ENCODE peak calls at places on chromosomes 2 and 18, in nine cellular contexts. One of them, this sample, is unnamed.

GRCh38 chr2:204576580-204576979 is 31.3 kb downstream of the PARD3B start:
- DNase-seq in effector memory CD8-positive, alpha-beta T cell: no peak
- DNase-seq in activated naive CD4-positive, alpha-beta T cell: no peak
- DNase-seq in mesendoderm: no peak
- DNase-seq in right lobe of liver: no peak
- DNase-seq in MCF 10A: no peak
- DNase-seq in astrocyte of the cerebellum: no peak
- DNase-seq in T-helper 2 cell: no peak
- DNase-seq in effector CD8-positive, alpha-beta T cell: no peak
- DNase-seq in this sample: no peak

GRCh38 chr2:73494031-73494430 is 108.4 kb downstream of the ALMS1 start:
- DNase-seq in activated naive CD4-positive, alpha-beta T cell: no peak
- DNase-seq in right lobe of liver: no peak
- DNase-seq in astrocyte of the cerebellum: no peak
- DNase-seq in effector CD8-positive, alpha-beta T cell: no peak
- DNase-seq in mesendoderm: peak; percentile 88
- DNase-seq in MCF 10A: peak; percentile 10
- DNase-seq in effector memory CD8-positive, alpha-beta T cell: no peak
- DNase-seq in T-helper 2 cell: no peak
- DNase-seq in this sample: no peak

GRCh38 chr2:128584296-128584900 is 265.7 kb upstream of the HS6ST1 start:
- DNase-seq in right lobe of liver: no peak
- DNase-seq in astrocyte of the cerebellum: peak; percentile 45
- DNase-seq in activated naive CD4-positive, alpha-beta T cell: no peak
- DNase-seq in MCF 10A: no peak
- DNase-seq in mesendoderm: no peak
- DNase-seq in T-helper 2 cell: no peak
- DNase-seq in effector memory CD8-positive, alpha-beta T cell: no peak
- DNase-seq in effector CD8-positive, alpha-beta T cell: no peak
- DNase-seq in this sample: no peak

GRCh38 chr18:74303936-74304335 is 11.7 kb upstream of the C18orf63 start:
- DNase-seq in mesendoderm: no peak
- DNase-seq in astrocyte of the cerebellum: no peak
- DNase-seq in MCF 10A: no peak
- DNase-seq in effector CD8-positive, alpha-beta T cell: no peak
- DNase-seq in right lobe of liver: no peak
- DNase-seq in T-helper 2 cell: no peak
- DNase-seq in activated naive CD4-positive, alpha-beta T cell: no peak
- DNase-seq in effector memory CD8-positive, alpha-beta T cell: no peak
- DNase-seq in this sample: no peak

GRCh38 chr2:86062043-86062442 is 43.6 kb downstream of the POLR1A start:
- DNase-seq in right lobe of liver: no peak
- DNase-seq in T-helper 2 cell: no peak
- DNase-seq in MCF 10A: peak; percentile 50
- DNase-seq in effector memory CD8-positive, alpha-beta T cell: no peak
- DNase-seq in effector CD8-positive, alpha-beta T cell: no peak
- DNase-seq in mesendoderm: no peak
- DNase-seq in activated naive CD4-positive, alpha-beta T cell: no peak
- DNase-seq in astrocyte of the cerebellum: no peak
- DNase-seq in this sample: no peak

GRCh38 chr2:198863655-198864054 is 594.1 kb downstream of the SATB2 start:
- DNase-seq in right lobe of liver: no peak
- DNase-seq in effector memory CD8-positive, alpha-beta T cell: no peak
- DNase-seq in T-helper 2 cell: no peak
- DNase-seq in effector CD8-positive, alpha-beta T cell: no peak
- DNase-seq in activated naive CD4-positive, alpha-beta T cell: no peak
- DNase-seq in MCF 10A: no peak
- DNase-seq in astrocyte of the cerebellum: no peak
- DNase-seq in mesendoderm: no peak
- DNase-seq in this sample: no peak

GRCh38 chr18:48840491-48840877 is 110.3 kb downstream of the SMAD7 start:
- DNase-seq in T-helper 2 cell: no peak
- DNase-seq in effector CD8-positive, alpha-beta T cell: no peak
- DNase-seq in astrocyte of the cerebellum: no peak
- DNase-seq in right lobe of liver: no peak
- DNase-seq in activated naive CD4-positive, alpha-beta T cell: no peak
- DNase-seq in MCF 10A: no peak
- DNase-seq in mesendoderm: no peak
- DNase-seq in effector memory CD8-positive, alpha-beta T cell: no peak
- DNase-seq in this sample: no peak

GRCh38 chr2:38446418-38446817 is 69.3 kb upstream of the ATL2 start:
- DNase-seq in activated naive CD4-positive, alpha-beta T cell: no peak
- DNase-seq in T-helper 2 cell: no peak
- DNase-seq in effector memory CD8-positive, alpha-beta T cell: no peak
- DNase-seq in MCF 10A: no peak
- DNase-seq in astrocyte of the cerebellum: no peak
- DNase-seq in mesendoderm: peak; percentile 35
- DNase-seq in right lobe of liver: no peak
- DNase-seq in effector CD8-positive, alpha-beta T cell: no peak
- DNase-seq in this sample: no peak

This sample was measured in D721Med.